ENCODE peak calls at places on chromosome 19, in seven cellular contexts. W, F, K, A, T, E and P are unnamed samples.

GRCh38 chr19:27671876-27672275 is 1541.1 kb downstream of the UQCRFS1 start:
- DNase-seq in W (no peak), F (no peak), K (no peak), A (no peak), T (no peak), E (no peak), P (no peak)

GRCh38 chr19:8208119-8208709 is 956 bp upstream of the CERS4 start:
- DNase-seq in W (no peak), F (no peak), K (no peak), A (no peak), T (no peak), E (no peak), P (no peak)

GRCh38 chr19:17576758-17577532 is 21.5 kb downstream of the COLGALT1 start:
- DNase-seq in W (no peak), F (no peak), K (peak), A (peak), T (no peak), E (no peak), P (peak)

GRCh38 chr19:23071087-23071511 is 45.7 kb upstream of the ZNF730 start:
- DNase-seq in W (no peak), F (peak), K (no peak), A (no peak), T (no peak), E (no peak), P (no peak)

GRCh38 chr19:58361900-58362271 is 665 bp downstream of the ZNF497 start:
- DNase-seq in W (no peak), F (peak), K (no peak), A (peak), T (no peak), E (peak), P (peak)

GRCh38 chr19:45792482-45793177 is at the start of gene DMWD:
- DNase-seq in W (peak), F (peak), K (peak), A (peak), T (peak), E (peak), P (peak)

GRCh38 chr19:2733930-2734588 is 5.8 kb downstream of the SLC39A3 start:
- DNase-seq in W (no peak), F (no peak), K (no peak), A (peak), T (no peak), E (no peak), P (no peak)

GRCh38 chr19:13164370-13165090 is 14.3 kb downstream of the IER2 start:
- DNase-seq in W (no peak), F (peak), K (no peak), A (peak), T (no peak), E (no peak), P (no peak)

GRCh38 chr19:3396881-3397265 is 30.5 kb downstream of the NFIC start:
- DNase-seq in W (no peak), F (no peak), K (no peak), A (no peak), T (no peak), E (no peak), P (no peak)

GRCh38 chr19:35124098-35125060 is 8.8 kb downstream of the FXYD3 start:
- DNase-seq in W (peak), F (peak), K (peak), A (peak), T (no peak), E (peak), P (peak)

GRCh38 chr19:48283908-48284307 is 14.0 kb downstream of the ZNF114 start:
- DNase-seq in W (no peak), F (peak), K (no peak), A (no peak), T (no peak), E (no peak), P (no peak)

GRCh38 chr19:6087074-6087506 is 23.2 kb downstream of the RFX2 start:
- DNase-seq in W (no peak), F (no peak), K (no peak), A (peak), T (no peak), E (no peak), P (no peak)

GRCh38 chr19:44848036-44848804 is 2.1 kb downstream of the NECTIN2 start:
- DNase-seq in W (no peak), F (peak), K (no peak), A (no peak), T (no peak), E (no peak), P (no peak)

GRCh38 chr19:4730740-4731171 is 7.1 kb upstream of the DPP9 start:
- DNase-seq in W (no peak), F (no peak), K (no peak), A (peak), T (no peak), E (no peak), P (peak)

GRCh38 chr19:50626011-50626410 is 13.7 kb downstream of the SYT3 start:
- DNase-seq in W (no peak), F (no peak), K (no peak), A (no peak), T (no peak), E (no peak), P (no peak)

GRCh38 chr19:13154241-13154778 is 4.1 kb downstream of the IER2 start:
- DNase-seq in W (peak), F (peak), K (no peak), A (peak), T (peak), E (no peak), P (peak)

DNA sequence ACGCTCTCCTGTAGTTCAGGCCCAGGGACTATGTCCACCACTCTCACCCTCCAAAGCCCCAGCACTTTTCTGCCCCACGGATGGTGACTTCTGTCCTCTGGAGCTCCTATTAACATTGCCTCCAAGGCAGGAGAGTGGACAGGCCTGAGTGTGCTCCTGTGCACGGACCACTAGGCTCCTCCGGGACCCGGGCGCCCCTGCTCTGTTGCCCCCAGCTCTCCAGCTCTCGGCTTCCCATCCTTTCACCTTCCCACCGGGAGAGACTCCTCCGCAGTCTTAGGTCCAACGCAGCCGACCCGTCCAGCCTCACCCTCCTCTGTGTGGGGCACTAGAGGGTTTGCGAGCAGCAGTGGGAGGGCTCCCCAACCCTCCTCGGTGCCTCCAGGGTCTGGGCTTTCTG is 30.4 kb downstream of the CAPN12 start:
- DNase-seq in W (no peak), F (no peak), K (no peak), A (no peak), T (no peak), E (no peak), P (no peak)
- TF ChIP-seq POLR2A in W (no peak), F (no peak), K (no peak), A (no peak), T (no peak), E (no peak), P (no peak)

DNA sequence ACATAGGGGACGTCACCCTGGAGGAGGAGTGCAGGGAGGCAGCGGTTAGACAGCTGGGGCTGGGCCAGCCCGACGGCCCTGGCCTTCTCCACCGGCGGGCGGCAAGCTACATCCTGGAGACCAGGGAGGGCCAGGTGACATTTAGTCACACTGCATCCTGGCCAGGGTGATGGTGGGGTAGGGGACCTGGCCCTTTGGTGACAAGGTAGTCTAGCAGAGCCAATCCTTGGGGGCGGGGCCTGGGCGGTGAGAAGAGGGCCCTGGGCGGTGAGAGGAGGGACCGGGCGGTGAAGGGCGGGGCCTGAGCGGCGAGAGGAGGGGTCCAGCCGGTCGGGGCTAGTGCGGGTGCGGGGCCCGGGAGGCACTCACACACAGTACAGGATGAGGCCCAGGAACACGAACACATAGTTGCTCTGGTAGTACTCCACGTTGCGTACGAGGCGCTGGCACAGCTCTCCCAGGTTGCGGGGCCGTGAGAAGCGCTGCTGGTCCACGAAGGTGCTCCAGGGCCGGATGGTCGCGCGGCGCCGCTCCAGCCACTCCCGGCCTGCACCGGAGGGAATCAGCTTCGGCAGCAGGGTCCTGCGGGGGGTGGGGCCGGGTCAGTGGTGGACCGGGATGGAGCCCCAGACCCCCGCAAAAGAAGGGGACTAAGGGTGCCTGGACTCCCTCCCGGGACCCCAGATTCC is 610 bp downstream of the RABAC1 start:
- DNase-seq in W (no peak), F (peak), K (peak), A (peak), T (peak), E (peak), P (peak)
- TF ChIP-seq POLR2A in W (peak), F (peak), K (peak), A (peak), T (no peak), E (no peak), P (no peak)

GRCh38 chr19:7113233-7113632 is 43.7 kb downstream of the ZNF557 start:
- DNase-seq in W (no peak), F (no peak), K (no peak), A (no peak), T (no peak), E (no peak), P (no peak)
- TF ChIP-seq POLR2A in W (no peak), F (no peak), K (no peak), A (no peak), T (no peak), E (peak), P (no peak)

DNA sequence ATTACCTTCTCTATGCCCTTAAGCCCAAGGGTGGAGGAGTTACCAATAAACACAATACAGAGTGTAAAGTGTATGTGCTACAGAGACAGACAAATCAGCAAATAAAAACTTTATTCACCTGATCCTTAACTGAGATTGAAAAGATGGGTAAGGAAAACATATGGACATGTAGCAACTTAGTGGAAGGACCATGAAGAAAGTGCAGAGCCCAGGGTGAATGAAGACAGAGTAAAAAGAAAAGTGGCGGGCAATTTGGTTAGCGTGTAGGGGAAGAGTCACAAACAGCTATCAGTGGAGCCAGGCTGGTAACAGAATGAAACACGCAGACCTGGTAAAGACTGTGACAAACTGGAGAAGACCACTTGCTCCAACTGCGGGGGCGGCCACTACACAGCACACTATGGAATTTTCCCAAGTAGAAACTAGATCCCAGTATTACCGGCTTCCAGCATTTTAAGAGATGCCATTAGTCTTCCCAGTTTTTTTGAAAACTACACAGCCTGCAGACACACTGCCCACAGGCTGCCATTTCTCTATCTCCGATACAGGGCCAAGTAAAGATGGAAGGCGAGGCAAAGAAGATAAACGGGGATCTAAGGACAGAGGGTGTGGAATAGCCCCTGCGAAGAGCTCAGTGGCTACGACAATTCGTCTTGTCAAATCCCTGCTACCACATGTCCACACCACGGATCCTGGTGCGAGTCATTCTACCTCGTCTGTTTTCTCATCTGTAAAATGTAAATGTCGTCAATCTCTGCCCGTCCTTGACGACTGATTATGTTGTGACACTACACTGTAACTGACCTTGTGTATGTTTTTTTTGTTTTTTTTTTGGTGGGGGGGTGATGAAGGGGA is 1.2 kb downstream of the UQCRFS1 start:
- DNase-seq in W (peak), F (peak), K (no peak), A (peak), T (no peak), E (no peak), P (peak)
- TF ChIP-seq POLR2A in W (no peak), F (peak), K (no peak), A (no peak), T (no peak), E (no peak), P (no peak)

GRCh38 chr19:54189020-54189667 is at the start of gene MBOAT7:
- DNase-seq in W (no peak), F (no peak), K (no peak), A (no peak), T (no peak), E (peak), P (no peak)
- TF ChIP-seq POLR2A in W (no peak), F (peak), K (peak), A (peak), T (no peak), E (peak), P (no peak)

DNA sequence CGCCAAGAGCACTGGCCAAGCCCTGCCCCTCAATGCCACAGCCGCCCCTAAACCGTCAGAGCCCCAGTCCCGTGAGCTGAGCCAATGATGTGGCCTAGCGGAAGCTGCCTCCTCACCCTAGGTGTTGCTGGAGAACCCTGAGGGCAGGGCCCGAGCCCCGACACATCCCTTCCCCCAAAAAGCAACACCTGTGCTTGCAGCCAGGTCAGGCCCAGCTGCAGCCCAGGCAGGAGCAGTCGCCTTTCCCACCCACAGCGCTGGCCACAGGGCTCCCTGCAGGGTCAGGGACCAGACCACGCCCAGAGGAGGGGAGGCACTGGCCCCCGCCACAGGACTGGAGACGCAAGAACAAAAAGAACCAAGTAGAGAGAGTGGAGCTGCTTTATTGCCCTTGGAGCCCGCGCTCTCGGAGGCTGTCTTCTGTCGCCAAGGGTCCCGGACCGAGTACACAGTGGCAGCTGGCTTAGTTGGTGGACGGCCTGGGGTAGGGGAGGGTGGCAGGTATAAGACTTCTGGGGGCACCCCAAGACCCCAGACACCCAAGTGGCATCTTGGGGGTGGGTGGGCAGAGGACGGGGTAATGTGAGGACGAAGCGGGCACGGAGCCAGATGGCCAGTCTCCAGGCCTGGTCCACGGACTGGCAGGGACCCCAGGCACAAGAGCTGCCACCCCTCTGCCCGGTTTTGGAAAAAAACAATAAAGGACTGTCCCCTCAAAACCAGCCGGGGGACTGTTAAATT is 3.3 kb downstream of the P2RY11 start:
- DNase-seq in W (no peak), F (no peak), K (no peak), A (no peak), T (no peak), E (peak), P (no peak)
- TF ChIP-seq POLR2A in W (no peak), F (peak), K (peak), A (no peak), T (no peak), E (no peak), P (no peak)

GRCh38 chr19:55484571-55485438 is at the start of gene NAT14:
- DNase-seq in W (no peak), F (peak), K (peak), A (peak), T (no peak), E (peak), P (peak)
- TF ChIP-seq POLR2A in W (no peak), F (peak), K (peak), A (peak), T (no peak), E (peak), P (peak)

DNA sequence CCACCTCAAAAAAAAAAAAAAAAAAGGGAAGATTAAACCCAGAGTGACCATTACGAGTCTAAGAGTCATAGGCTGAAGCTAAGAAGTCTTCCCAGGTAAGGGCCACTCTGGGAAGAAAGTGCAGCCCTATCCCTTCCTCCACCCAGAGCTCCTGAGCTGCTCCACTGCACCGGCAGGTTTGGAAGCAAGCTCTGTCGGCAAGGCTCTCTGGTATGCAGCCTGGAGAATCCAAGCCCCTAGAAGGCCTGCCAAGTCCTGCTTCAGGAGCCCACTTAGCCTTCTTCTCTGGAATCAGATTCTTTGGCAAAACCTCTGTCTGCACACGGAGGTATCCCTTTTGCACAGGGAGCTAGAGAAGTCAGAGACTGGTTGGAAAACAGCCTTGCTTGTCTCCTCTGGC is 58.5 kb downstream of the CEBPG start:
- DNase-seq in W (no peak), F (no peak), K (no peak), A (no peak), T (no peak), E (no peak), P (no peak)
- TF ChIP-seq POLR2A in W (no peak), F (no peak), K (no peak), A (no peak), T (no peak), E (no peak), P (no peak)

DNA sequence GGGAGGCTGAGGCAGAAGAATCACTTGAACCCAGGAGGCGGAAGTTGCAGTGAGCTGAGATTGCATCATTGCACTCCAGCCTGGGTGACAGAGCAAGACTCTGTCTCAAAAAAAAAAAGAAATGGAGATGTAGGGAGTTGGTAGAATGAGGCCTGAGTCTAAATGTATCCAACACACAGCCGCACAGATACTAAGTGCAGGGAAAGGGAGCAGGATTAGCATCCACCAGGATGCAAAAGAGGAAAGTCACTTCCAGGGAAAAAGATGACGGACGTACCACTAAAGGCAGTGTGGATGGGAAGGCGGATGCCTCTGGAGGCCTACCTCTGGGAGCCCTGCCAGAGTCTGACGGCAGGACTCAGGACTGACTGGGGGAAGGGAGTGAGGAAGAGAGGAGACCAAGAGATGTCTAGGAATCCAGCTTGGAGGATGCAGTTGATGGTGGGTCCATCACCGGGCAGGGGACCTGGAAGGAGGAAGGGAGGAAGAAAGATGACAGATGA is 6.8 kb downstream of the FAM98C start:
- DNase-seq in W (no peak), F (peak), K (no peak), A (no peak), T (no peak), E (no peak), P (no peak)
- TF ChIP-seq POLR2A in W (no peak), F (no peak), K (no peak), A (no peak), T (no peak), E (no peak), P (peak)